ENCODE peak calls at places on chromosome 22, in ten cellular contexts. A is tibial artery, K is NT2/D1, V is transverse colon, M is heart left ventricle, N is sigmoid colon, W is iPS DF 6.9, L is HCT116, B is suprapubic skin, E is adipocyte. Z is an unnamed sample.
A peak's percentile ranks its signal among the peaks of the same experiment; 100 is the strongest.

GRCh38 chr22:31400023-31400397 is 606 bp downstream of the DRG1 start:
- DNase-seq in A (no peak), K (no peak), V (peak; percentile 7), M (no peak), N (no peak), W (no peak), L (no peak), B (no peak), E (peak; percentile 72), Z (no peak)

GRCh38 chr22:46036558-46037408 is 59.8 kb upstream of the WNT7B start:
- DNase-seq in A (peak; percentile 25), K (peak; percentile 23), V (peak; percentile 59), M (no peak), N (peak; percentile 67), W (no peak), L (peak; percentile 39), B (peak; percentile 78), E (no peak), Z (no peak)

GRCh38 chr22:44777364-44777756 is 25.0 kb downstream of the ARHGAP8 start:
- DNase-seq in A (no peak), K (no peak), V (peak; percentile 31), M (no peak), N (no peak), W (no peak), L (no peak), B (no peak), E (no peak), Z (no peak)

GRCh38 chr22:47796128-47796908 is 1033.9 kb downstream of the TBC1D22A start:
- DNase-seq in A (no peak), K (no peak), V (no peak), M (no peak), N (no peak), W (no peak), L (no peak), B (peak; percentile 57), E (no peak), Z (no peak)

GRCh38 chr22:39242809-39243442 is 1.9 kb downstream of the PDGFB start:
- DNase-seq in A (no peak), K (no peak), V (no peak), M (no peak), N (no peak), W (no peak), L (no peak), B (no peak), E (no peak), Z (no peak)

GRCh38 chr22:45516923-45517675 is 14.4 kb downstream of the FBLN1 start:
- DNase-seq in A (no peak), K (no peak), V (no peak), M (no peak), N (no peak), W (no peak), L (no peak), B (no peak), E (no peak), Z (no peak)

GRCh38 chr22:43188829-43189545 is 2.1 kb upstream of the TTLL12 start:
- DNase-seq in A (no peak), K (no peak), V (no peak), M (no peak), N (no peak), W (no peak), L (no peak), B (no peak), E (no peak), Z (no peak)

GRCh38 chr22:31230871-31231621 is 18.9 kb downstream of the LIMK2 start:
- DNase-seq in A (no peak), K (no peak), V (peak; percentile 69), M (no peak), N (no peak), W (no peak), L (no peak), B (no peak), E (peak; percentile 84), Z (no peak)

GRCh38 chr22:19524170-19525115 is at the start of gene CLDN5:
- DNase-seq in A (no peak), K (no peak), V (no peak), M (peak; percentile 70), N (no peak), W (no peak), L (no peak), B (peak; percentile 75), E (peak; percentile 23), Z (no peak)
- H3K4me3 ChIP-seq in A (peak within 1 kb of the TSS; percentile 34), K (peak within 1 kb of the TSS; percentile 43), V (no peak within 1 kb of the TSS), M (peak within 1 kb of the TSS; percentile 36), N (peak within 1 kb of the TSS; percentile 35), W (peak within 1 kb of the TSS; percentile 23), L (no peak within 1 kb of the TSS), B (peak within 1 kb of the TSS; percentile 50), E (peak within 1 kb of the TSS; percentile 44), Z (no peak within 1 kb of the TSS)

GRCh38 chr22:48938741-48939140 is 888.9 kb downstream of the BRD1 start:
- DNase-seq in A (peak; percentile 17), K (no peak), V (peak; percentile 4), M (no peak), N (peak; percentile 48), W (no peak), L (no peak), B (no peak), E (no peak), Z (no peak)
- H3K9me3 ChIP-seq in A (no peaks in the 10 kb centered on the region), K (peaks cover 13% of the 10 kb centered on the region), V (peaks cover 6% of the 10 kb centered on the region), M (no peaks in the 10 kb centered on the region), N (no peaks in the 10 kb centered on the region), W (peaks cover 30% of the 10 kb centered on the region), L (no peaks in the 10 kb centered on the region), B (no peaks in the 10 kb centered on the region), E (peaks cover 14% of the 10 kb centered on the region), Z (peaks cover 3% of the 10 kb centered on the region)

GRCh38 chr22:50032109-50032871 is 19.7 kb upstream of the IL17REL start:
- DNase-seq in A (no peak), K (no peak), V (no peak), M (no peak), N (peak; percentile 61), W (no peak), L (no peak), B (peak; percentile 74), E (no peak), Z (no peak)
- H3K4me3 ChIP-seq in A (no peak overlapping the region), K (no peak overlapping the region), V (no peak overlapping the region), M (no peak overlapping the region), N (no peak overlapping the region), W (no peak overlapping the region), L (no peak overlapping the region), B (no peak overlapping the region), E (no peak overlapping the region), Z (no peak overlapping the region)

GRCh38 chr22:17232406-17232805 is 13.2 kb upstream of the ADA2 start:
- DNase-seq in A (no peak), K (no peak), V (no peak), M (no peak), N (no peak), W (no peak), L (no peak), B (no peak), E (no peak), Z (no peak)
- H3K9me3 ChIP-seq in A (no peaks in the 10 kb centered on the region), K (no peaks in the 10 kb centered on the region), V (no peaks in the 10 kb centered on the region), M (no peaks in the 10 kb centered on the region), N (no peaks in the 10 kb centered on the region), W (no peaks in the 10 kb centered on the region), L (no peaks in the 10 kb centered on the region), B (no peaks in the 10 kb centered on the region), E (no peaks in the 10 kb centered on the region), Z (no peaks in the 10 kb centered on the region)

DNA sequence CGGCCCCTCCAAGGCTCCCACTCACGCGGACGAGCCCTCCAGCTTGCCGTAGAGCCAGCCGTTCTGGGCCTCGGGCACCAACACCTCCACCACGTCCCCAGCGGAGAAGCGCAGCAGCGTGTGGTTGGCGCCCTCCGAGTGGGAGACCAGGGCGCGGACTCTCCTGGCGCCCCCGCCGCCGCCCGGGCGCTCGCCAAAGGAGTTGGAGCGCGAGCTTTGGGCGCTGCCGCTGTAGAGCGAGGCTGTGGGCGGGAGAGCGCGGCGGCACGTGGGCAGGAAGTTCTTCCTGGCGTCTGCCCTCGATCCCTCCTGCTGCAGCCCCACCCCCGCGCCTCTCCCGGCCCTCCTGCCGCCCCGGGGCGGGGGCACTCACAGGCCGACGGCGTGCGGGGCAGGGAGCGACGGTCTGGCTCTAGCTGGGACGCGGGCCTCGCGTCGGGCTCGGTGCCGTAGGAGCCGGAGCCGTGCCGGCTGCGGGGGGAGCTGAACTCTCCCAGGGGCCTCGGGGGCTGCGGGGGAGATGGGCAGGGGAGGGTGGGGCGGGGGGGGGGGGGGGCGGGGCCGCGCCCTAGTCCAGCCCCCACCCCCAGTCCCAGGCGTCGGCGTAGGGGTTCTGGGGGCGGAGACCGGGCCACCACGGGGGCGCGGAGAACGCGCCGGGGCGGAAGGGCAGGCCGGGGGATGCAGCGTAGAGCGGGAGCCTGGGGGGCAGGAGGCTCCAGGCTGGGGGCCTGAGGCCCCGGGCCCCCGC is 4.9 kb upstream of the SLC16A8 start:
- DNase-seq in A (no peak), K (no peak), V (no peak), M (no peak), N (no peak), W (no peak), L (no peak), B (no peak), E (no peak), Z (peak; percentile 76)
- H3K4me3 ChIP-seq in A (peak overlapping the region; percentile 3), K (no peak overlapping the region), V (no peak overlapping the region), M (peak overlapping the region; percentile 18), N (peak overlapping the region; percentile 32), W (peak overlapping the region; percentile 4), L (no peak overlapping the region), B (peak overlapping the region; percentile 44), E (peak overlapping the region; percentile 70), Z (peak overlapping the region; percentile 79)

Z was measured in MG63.